ENCODE peak calls at places on chromosomes 5 and 9, in four cellular contexts. J, L, O and E are unnamed samples. For H3K4me1, the result is how much of the 10 kb centered on the place peaks cover.

GRCh38 chr5:162911873-162912272 is 525.5 kb upstream of the CCNG1 start:
- DNase-seq in L (no peak), J (no peak), O (no peak), E (no peak)

GRCh38 chr5:153782589-153783238 is 256.0 kb downstream of the FAM114A2 start:
- DNase-seq in L (peak), J (no peak), O (peak), E (no peak)

GRCh38 chr5:11683666-11684065 is 220.6 kb downstream of the CTNND2 start:
- DNase-seq in L (no peak), J (no peak), O (no peak), E (peak)

GRCh38 chr5:130231786-130232185 is 327.5 kb downstream of the CHSY3 start:
- DNase-seq in L (no peak), J (no peak), O (no peak), E (no peak)

GRCh38 chr5:108650997-108651396 is 96.7 kb upstream of the FER start:
- DNase-seq in J (no peak), O (no peak), L (no peak), E (no peak)

GRCh38 chr5:68161156-68161555 is 54.4 kb upstream of the PIK3R1 start:
- DNase-seq in L (no peak), J (no peak), O (no peak), E (no peak)

GRCh38 chr5:14580037-14581034 is 1.3 kb upstream of the OTULINL start:
- DNase-seq in L (no peak), J (no peak), O (peak), E (no peak)

GRCh38 chr5:133330956-133331355 is 279.1 kb downstream of the HSPA4 start:
- DNase-seq in O (no peak), L (no peak), J (no peak), E (no peak)

GRCh38 chr5:159951387-159951786 is 35.1 kb downstream of the ADRA1B start:
- DNase-seq in L (peak), O (peak), J (no peak), E (no peak)

GRCh38 chr9:126956929-126957686 is 42.5 kb downstream of the RALGPS1 start:
- DNase-seq in O (peak), J (no peak), L (peak), E (no peak)

GRCh38 chr9:74524289-74524688 is 27.2 kb downstream of the RORB start:
- DNase-seq in J (no peak), O (no peak), L (no peak), E (no peak)

GRCh38 chr5:142110988-142111687 is 2.6 kb downstream of the NDFIP1 start:
- DNase-seq in O (no peak), J (no peak), L (no peak), E (no peak)

GRCh38 chr5:142117579-142118420 is 9.2 kb downstream of the NDFIP1 start:
- DNase-seq in J (no peak), L (no peak), O (no peak), E (no peak)

GRCh38 chr5:142115937-142116614 is 7.5 kb downstream of the NDFIP1 start:
- DNase-seq in J (no peak), O (no peak), L (no peak), E (no peak)

GRCh38 chr5:142118421-142118686 is 9.8 kb downstream of the NDFIP1 start:
- DNase-seq in O (no peak), J (no peak), L (no peak), E (no peak)

GRCh38 chr5:142114686-142115085 is 6.1 kb downstream of the NDFIP1 start:
- DNase-seq in J (no peak), O (no peak), L (no peak), E (no peak)
- H3K4me1 ChIP-seq in J (under half), O (under half), L (under half), E (under half)

GRCh38 chr5:64766934-64767333 is 1.6 kb downstream of the SREK1IP1 start:
- DNase-seq in J (no peak), L (no peak), O (no peak), E (no peak)
- H3K4me3 ChIP-seq in J (no peak), L (peak), O (peak), E (no peak)

GRCh38 chr9:93316726-93317494 is 133.0 kb downstream of the WNK2 start:
- DNase-seq in O (no peak), J (no peak), L (no peak), E (no peak)

GRCh38 chr9:93319301-93319991 is 132.0 kb upstream of the FAM120A start:
- DNase-seq in O (no peak), L (no peak), J (no peak), E (no peak)

GRCh38 chr9:93318441-93318840 is 133.0 kb upstream of the FAM120A start:
- DNase-seq in L (no peak), J (no peak), O (no peak), E (no peak)

GRCh38 chr9:93315960-93316359 is 132.0 kb downstream of the WNK2 start:
- DNase-seq in J (no peak), L (no peak), O (no peak), E (no peak)

GRCh38 chr9:93317495-93318094 is 133.7 kb downstream of the WNK2 start:
- DNase-seq in L (no peak), J (no peak), O (no peak), E (no peak)
- H3K4me1 ChIP-seq in L (under half), J (under half), O (under half), E (under half)

GRCh38 chr9:134026561-134026960 is 1.3 kb downstream of the BRD3OS start:
- DNase-seq in L (peak), O (no peak), J (no peak), E (peak)
- H3K4me3 ChIP-seq in L (peak), O (peak), J (no peak), E (no peak)